ENCODE peak calls at places on chromosome X, in eight cellular contexts. K is left lung, B is fibroblast of lung, F is cardiac muscle cell, Q is GM23248, A is astrocyte, M is ascending aorta, Z is neuronal stem cell. L is an unnamed sample.

GRCh38 chrX:2614911-2615310 is 76.2 kb upstream of the CD99 start:
- DNase-seq in A (peak), B (peak), K (no peak), F (peak), M (no peak), Z (no peak), Q (peak), L (peak)

GRCh38 chrX:20412871-20413486 is 146.3 kb upstream of the RPS6KA3 start:
- DNase-seq in Q (no peak), F (no peak), M (no peak), B (no peak), K (no peak), Z (no peak), A (no peak), L (no peak)

GRCh38 chrX:50905334-50905733 is 5.2 kb upstream of the BMP15 start:
- DNase-seq in B (no peak), Z (no peak), Q (peak), F (no peak), K (no peak), A (no peak), M (no peak), L (no peak)

GRCh38 chrX:78624884-78625283 is 34.2 kb downstream of the RTL3 start:
- DNase-seq in A (no peak), M (no peak), Q (no peak), B (no peak), F (no peak), Z (no peak), K (no peak), L (no peak)

GRCh38 chrX:18424482-18425198 is 768 bp upstream of the CDKL5 start:
- DNase-seq in B (peak), K (peak), A (peak), Q (peak), M (no peak), F (peak), Z (no peak), L (peak)

GRCh38 chrX:154327026-154327820 is 31.6 kb downstream of the TKTL1 start:
- DNase-seq in M (no peak), K (no peak), Z (no peak), A (peak), F (no peak), B (peak), Q (peak), L (no peak)

GRCh38 chrX:11450354-11450753 is 157.1 kb downstream of the AMELX start:
- DNase-seq in Z (no peak), K (no peak), M (no peak), F (no peak), A (no peak), B (peak), Q (no peak), L (no peak)

GRCh38 chrX:72120798-72121197 is 10.9 kb downstream of the RTL5 start:
- DNase-seq in Q (peak), M (no peak), F (no peak), K (no peak), B (no peak), A (peak), Z (no peak), L (no peak)

GRCh38 chrX:133580630-133581029 is 165.3 kb upstream of the GPC4 start:
- DNase-seq in B (peak), F (no peak), Z (no peak), Q (peak), K (no peak), M (no peak), A (peak), L (no peak)

DNA sequence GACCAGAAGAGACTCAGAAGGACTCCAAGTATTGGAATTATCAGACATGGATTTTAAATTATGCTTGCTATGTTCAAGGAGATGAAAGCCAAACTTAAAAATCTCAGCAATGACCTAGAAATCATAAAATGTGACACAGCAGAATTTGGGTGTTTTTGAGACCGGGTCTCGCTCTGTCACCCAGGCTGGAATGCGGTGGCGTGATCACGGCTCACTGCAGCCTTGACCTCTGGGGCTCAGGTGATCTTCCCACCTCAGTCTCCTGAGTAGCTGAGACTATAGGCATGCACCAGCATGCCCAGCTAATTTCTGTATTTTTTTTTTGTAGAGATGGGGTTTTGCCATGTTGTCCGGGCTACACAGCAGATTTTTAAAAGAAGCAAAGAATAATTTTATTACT is 12.7 kb downstream of the TAB3 start:
- DNase-seq in A (no peak), Q (no peak), M (no peak), K (no peak), F (no peak), B (no peak), Z (no peak), L (no peak)
- H3K27ac ChIP-seq in A (no peak), Q (peak), M (no peak), K (no peak), F (no peak), B (no peak), Z (no peak), L (peak)

GRCh38 chrX:68183612-68184214 is 249.6 kb downstream of the OPHN1 start:
- DNase-seq in A (no peak), Q (peak), K (no peak), Z (no peak), M (no peak), F (peak), B (peak), L (peak)

GRCh38 chrX:68190799-68191198 is 242.5 kb downstream of the OPHN1 start:
- DNase-seq in A (no peak), K (no peak), Q (no peak), F (no peak), B (no peak), M (no peak), Z (no peak), L (no peak)

GRCh38 chrX:68185161-68185560 is 248.1 kb downstream of the OPHN1 start:
- DNase-seq in A (no peak), M (no peak), B (no peak), K (no peak), Z (no peak), F (no peak), Q (peak), L (no peak)

DNA sequence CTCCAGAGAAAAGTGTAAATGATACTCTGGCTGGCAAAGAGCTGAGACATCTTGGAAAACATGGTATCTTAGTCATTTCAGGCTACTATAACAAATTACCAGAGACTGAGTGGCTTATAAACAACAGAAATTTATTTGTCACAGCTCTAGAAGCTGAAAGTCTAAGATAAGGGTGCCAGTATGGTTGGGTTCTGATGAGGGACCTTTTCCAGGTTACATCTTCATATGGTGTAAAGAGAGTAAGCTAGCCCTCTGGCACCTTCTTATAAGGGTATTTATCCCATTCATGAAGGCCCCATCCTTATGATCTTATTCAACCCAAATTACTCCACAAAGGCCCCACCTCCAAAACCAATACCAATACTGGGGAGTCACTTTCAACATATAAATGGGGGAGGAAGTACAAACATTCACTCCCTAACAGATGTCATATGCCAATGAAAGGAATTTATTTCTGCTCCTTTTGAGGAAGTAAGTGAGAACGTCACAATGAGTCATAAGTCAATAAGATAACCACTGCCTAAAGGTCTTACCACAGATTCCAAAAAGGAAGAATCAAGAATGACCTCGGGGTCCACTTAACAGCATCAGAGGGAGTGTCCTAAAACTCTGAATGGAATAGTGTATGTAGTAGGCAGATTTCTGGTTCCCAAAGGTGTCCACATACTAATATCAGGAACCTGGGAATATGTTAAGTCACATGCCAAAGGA is 246.6 kb downstream of the OPHN1 start:
- DNase-seq in B (peak), M (no peak), A (no peak), Z (no peak), K (no peak), Q (peak), F (no peak), L (no peak)
- H3K27ac ChIP-seq in B (no peak), M (no peak), A (no peak), Z (no peak), K (no peak), Q (no peak), F (no peak), L (no peak)

GRCh38 chrX:994780-995179 is 217.7 kb downstream of the CRLF2 start:
- DNase-seq in A (no peak), K (no peak), F (no peak), M (no peak), Q (no peak), Z (no peak), B (no peak), L (no peak)

GRCh38 chrX:989959-990510 is 222.4 kb downstream of the CRLF2 start:
- DNase-seq in A (peak), B (peak), Q (no peak), K (no peak), Z (no peak), M (peak), F (no peak), L (peak)
- H3K27ac ChIP-seq in A (no peak), B (no peak), Q (no peak), K (no peak), Z (no peak), M (peak), F (no peak), L (no peak)

DNA sequence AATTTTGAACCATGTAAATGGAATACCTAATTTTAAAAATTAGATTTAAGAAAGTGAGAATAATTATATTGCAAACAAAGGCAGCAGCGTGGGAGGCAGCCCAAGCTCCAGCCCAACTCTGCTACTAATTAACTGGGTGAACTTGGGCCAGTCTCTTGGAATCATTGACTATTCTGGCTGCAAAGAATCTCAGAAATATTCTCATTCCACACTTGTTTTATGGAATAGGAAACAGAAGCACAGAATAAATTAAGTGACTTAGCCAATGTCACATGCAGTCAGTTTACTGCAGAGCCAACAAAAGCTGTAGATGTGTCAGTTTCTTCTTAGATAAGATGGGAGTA is 132.6 kb upstream of the FAM9B start:
- DNase-seq in F (no peak), Q (no peak), M (no peak), K (no peak), B (peak), A (peak), Z (no peak), L (no peak)
- H3K27ac ChIP-seq in F (no peak), Q (no peak), M (no peak), K (no peak), B (no peak), A (no peak), Z (no peak), L (no peak)

DNA sequence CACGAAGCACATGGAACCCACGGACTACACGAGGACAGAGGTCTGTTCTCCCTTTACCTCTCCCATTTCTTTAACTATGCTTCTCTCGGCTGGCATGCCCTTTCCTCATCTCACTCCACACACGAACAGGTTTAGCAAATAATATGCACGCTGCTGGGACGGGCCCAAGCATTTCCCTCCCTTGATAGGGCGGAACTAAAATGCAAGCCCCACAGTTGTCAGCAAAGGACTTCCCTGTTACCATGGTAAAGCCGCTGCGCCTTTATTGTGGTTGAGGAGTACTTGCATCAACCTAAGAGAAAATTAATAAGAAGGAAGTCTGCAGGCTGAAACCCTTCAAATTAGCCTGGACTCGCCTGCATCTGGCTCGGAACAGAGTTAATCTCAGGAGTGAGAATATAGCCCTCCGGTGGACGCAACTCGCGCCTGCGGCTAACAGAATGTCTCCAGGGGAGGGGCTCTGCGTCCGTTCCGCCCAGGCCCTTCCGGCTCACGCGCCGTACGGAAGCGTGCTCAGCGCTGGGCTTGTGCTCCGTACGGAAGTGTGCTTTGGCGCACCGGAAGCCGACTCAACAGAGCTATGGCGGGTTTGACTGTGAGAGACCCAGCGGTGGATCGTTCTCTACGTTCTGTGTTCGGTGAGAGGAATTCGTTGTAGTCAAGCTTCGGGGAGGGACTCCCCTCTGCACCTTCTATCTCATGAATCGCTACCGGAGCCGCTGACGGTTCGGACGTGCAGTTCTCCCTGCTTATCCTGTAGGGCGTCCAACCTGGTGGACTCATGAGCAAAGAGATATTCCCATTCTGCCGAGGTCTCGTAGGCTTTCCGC is at the start of gene CSTF2:
- DNase-seq in K (peak), B (peak), Z (peak), A (peak), M (no peak), Q (peak), F (peak), L (peak)
- H3K27ac ChIP-seq in K (peak), B (peak), Z (no peak), A (peak), M (peak), Q (peak), F (peak), L (peak)

GRCh38 chrX:37786666-37787337 is 6.9 kb downstream of the CYBB start:
- DNase-seq in Q (no peak), M (no peak), A (no peak), K (no peak), B (no peak), F (no peak), Z (no peak), L (no peak)
- H3K27ac ChIP-seq in Q (no peak), M (no peak), A (no peak), K (peak), B (no peak), F (peak), Z (no peak), L (no peak)

GRCh38 chrX:40552768-40553167 is 28.0 kb upstream of the ATP6AP2 start:
- DNase-seq in Q (peak), B (no peak), Z (no peak), M (no peak), K (no peak), F (no peak), A (no peak), L (no peak)

GRCh38 chrX:40563784-40564183 is 17.0 kb upstream of the ATP6AP2 start:
- DNase-seq in F (no peak), B (no peak), M (no peak), K (no peak), A (no peak), Q (no peak), Z (no peak), L (no peak)

GRCh38 chrX:40564447-40564846 is 16.3 kb upstream of the ATP6AP2 start:
- DNase-seq in Z (no peak), F (no peak), A (no peak), B (no peak), K (no peak), Q (no peak), M (no peak), L (no peak)

GRCh38 chrX:40558590-40558989 is 22.2 kb upstream of the ATP6AP2 start:
- DNase-seq in F (no peak), M (no peak), K (no peak), B (no peak), Z (no peak), A (no peak), Q (no peak), L (no peak)
- H3K27ac ChIP-seq in F (no peak), M (no peak), K (no peak), B (no peak), Z (no peak), A (no peak), Q (no peak), L (no peak)

GRCh38 chrX:118565853-118566252 is 70.2 kb downstream of the DOCK11 start:
- DNase-seq in F (no peak), Z (no peak), Q (no peak), K (no peak), M (no peak), A (no peak), B (no peak), L (no peak)

GRCh38 chrX:118566359-118566758 is 70.7 kb downstream of the DOCK11 start:
- DNase-seq in K (no peak), A (peak), Q (peak), Z (no peak), B (peak), F (no peak), M (no peak), L (no peak)

GRCh38 chrX:118564498-118564897 is 68.9 kb downstream of the DOCK11 start:
- DNase-seq in Z (no peak), M (no peak), F (no peak), K (no peak), Q (no peak), B (no peak), A (no peak), L (no peak)

GRCh38 chrX:118560380-118560932 is 64.8 kb downstream of the DOCK11 start:
- DNase-seq in F (peak), M (no peak), A (no peak), Z (peak), Q (no peak), K (no peak), B (no peak), L (no peak)

DNA sequence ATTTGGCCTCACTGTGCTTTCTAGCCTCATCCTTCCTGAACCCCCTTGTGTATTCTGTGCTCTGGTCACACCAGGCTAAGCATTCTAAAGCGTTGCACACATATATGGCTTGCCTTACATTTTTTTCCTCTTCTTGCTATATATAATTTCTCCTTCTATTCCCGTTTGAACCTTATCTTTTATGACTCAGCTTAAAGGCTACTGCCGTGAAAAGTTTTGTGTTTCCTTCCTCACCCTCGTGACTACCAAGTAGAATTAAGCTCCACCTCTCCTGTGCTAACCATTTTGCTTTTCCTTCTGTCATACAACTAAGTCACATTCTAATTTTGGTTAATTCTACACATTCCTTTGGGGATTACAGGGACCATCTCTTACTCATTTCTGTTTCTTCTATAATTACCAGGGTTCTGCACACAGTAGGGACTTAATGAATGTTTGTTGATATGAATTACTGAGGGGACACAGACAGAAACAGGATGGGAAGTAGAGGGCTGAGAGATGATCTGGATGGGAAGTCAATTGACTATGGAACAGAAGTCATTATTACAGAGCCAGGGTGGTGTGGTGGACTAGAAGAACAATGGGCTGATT is 67.1 kb downstream of the DOCK11 start:
- DNase-seq in Z (no peak), K (no peak), B (peak), A (no peak), F (no peak), Q (no peak), M (no peak), L (peak)
- H3K27ac ChIP-seq in Z (no peak), K (no peak), B (no peak), A (no peak), F (no peak), Q (no peak), M (no peak), L (no peak)

GRCh38 chrX:12956704-12957541 is 18.0 kb upstream of the TMSB4X start:
- DNase-seq in B (peak), A (peak), K (no peak), M (no peak), Z (no peak), Q (peak), F (no peak), L (no peak)

GRCh38 chrX:12953420-12953819 is 21.5 kb upstream of the TMSB4X start:
- DNase-seq in B (no peak), K (no peak), M (no peak), A (no peak), Z (no peak), F (no peak), Q (no peak), L (no peak)

GRCh38 chrX:12955882-12956703 is 18.8 kb upstream of the TMSB4X start:
- DNase-seq in K (peak), A (peak), M (no peak), F (no peak), Z (no peak), B (peak), Q (peak), L (peak)

GRCh38 chrX:12954981-12955380 is 19.9 kb upstream of the TMSB4X start:
- DNase-seq in M (no peak), Z (no peak), F (no peak), K (no peak), A (no peak), Q (no peak), B (no peak), L (no peak)

GRCh38 chrX:12954376-12954775 is 20.5 kb upstream of the TMSB4X start:
- DNase-seq in F (no peak), Q (no peak), B (no peak), M (no peak), K (no peak), Z (no peak), A (no peak), L (no peak)
- H3K27ac ChIP-seq in F (no peak), Q (no peak), B (no peak), M (no peak), K (peak), Z (no peak), A (no peak), L (no peak)